ENCODE peak calls at places on chromosomes 4 and X, in ten cellular contexts. One of them, this sample, is unnamed.

GRCh38 chr4:52298444-52298843 is 247.3 kb downstream of the SPATA18 start:
- DNase-seq in activated T-cell treated with anti-CD3 and anti-CD28 coated beads, Interleukin-2, amount 50 U/mL, for 72 hours: no peak
- DNase-seq in activated CD4-positive, alpha-beta T cell treated with anti-CD3 and anti-CD28 coated beads for 1 hour: no peak
- DNase-seq in kidney glomerular epithelial cell: no peak
- DNase-seq in cerebellar cortex: no peak
- DNase-seq in NT2/D1: no peak
- DNase-seq in astrocyte of the hippocampus: no peak
- DNase-seq in SJSA1: no peak
- DNase-seq in nucleus accumbens: no peak
- DNase-seq in GM04503: no peak
- DNase-seq in this sample: no peak

GRCh38 chr4:110260299-110260698 is 61.9 kb upstream of the ELOVL6 start:
- DNase-seq in activated T-cell treated with anti-CD3 and anti-CD28 coated beads, Interleukin-2, amount 50 U/mL, for 72 hours: no peak
- DNase-seq in activated CD4-positive, alpha-beta T cell treated with anti-CD3 and anti-CD28 coated beads for 1 hour: no peak
- DNase-seq in kidney glomerular epithelial cell: no peak
- DNase-seq in cerebellar cortex: no peak
- DNase-seq in NT2/D1: no peak
- DNase-seq in astrocyte of the hippocampus: no peak
- DNase-seq in SJSA1: no peak
- DNase-seq in nucleus accumbens: no peak
- DNase-seq in GM04503: no peak
- DNase-seq in this sample: no peak

GRCh38 chrX:4944767-4945166 is 1231.3 kb upstream of the PRKX start:
- DNase-seq in activated T-cell treated with anti-CD3 and anti-CD28 coated beads, Interleukin-2, amount 50 U/mL, for 72 hours: no peak
- DNase-seq in activated CD4-positive, alpha-beta T cell treated with anti-CD3 and anti-CD28 coated beads for 1 hour: no peak
- DNase-seq in kidney glomerular epithelial cell: no peak
- DNase-seq in cerebellar cortex: no peak
- DNase-seq in NT2/D1: no peak
- DNase-seq in astrocyte of the hippocampus: no peak
- DNase-seq in SJSA1: no peak
- DNase-seq in nucleus accumbens: no peak
- DNase-seq in GM04503: no peak
- DNase-seq in this sample: no peak

GRCh38 chr4:170091069-170091696 is 1.4 kb upstream of the AADAT start:
- DNase-seq in activated T-cell treated with anti-CD3 and anti-CD28 coated beads, Interleukin-2, amount 50 U/mL, for 72 hours: no peak
- DNase-seq in activated CD4-positive, alpha-beta T cell treated with anti-CD3 and anti-CD28 coated beads for 1 hour: no peak
- DNase-seq in kidney glomerular epithelial cell: no peak
- DNase-seq in cerebellar cortex: no peak
- DNase-seq in NT2/D1: no peak
- DNase-seq in astrocyte of the hippocampus: no peak
- DNase-seq in SJSA1: no peak
- DNase-seq in nucleus accumbens: no peak
- DNase-seq in GM04503: no peak
- DNase-seq in this sample: no peak

GRCh38 chr4:124945422-124945821 is 232.9 kb upstream of the ANKRD50 start:
- DNase-seq in activated T-cell treated with anti-CD3 and anti-CD28 coated beads, Interleukin-2, amount 50 U/mL, for 72 hours: no peak
- DNase-seq in activated CD4-positive, alpha-beta T cell treated with anti-CD3 and anti-CD28 coated beads for 1 hour: no peak
- DNase-seq in kidney glomerular epithelial cell: peak
- DNase-seq in cerebellar cortex: no peak
- DNase-seq in NT2/D1: no peak
- DNase-seq in astrocyte of the hippocampus: no peak
- DNase-seq in SJSA1: no peak
- DNase-seq in nucleus accumbens: no peak
- DNase-seq in GM04503: no peak
- DNase-seq in this sample: no peak

GRCh38 chr4:109406337-109406931 is 27.2 kb upstream of the SEC24B start:
- DNase-seq in activated T-cell treated with anti-CD3 and anti-CD28 coated beads, Interleukin-2, amount 50 U/mL, for 72 hours: peak
- DNase-seq in activated CD4-positive, alpha-beta T cell treated with anti-CD3 and anti-CD28 coated beads for 1 hour: no peak
- DNase-seq in kidney glomerular epithelial cell: peak
- DNase-seq in cerebellar cortex: peak
- DNase-seq in NT2/D1: peak
- DNase-seq in astrocyte of the hippocampus: peak
- DNase-seq in SJSA1: peak
- DNase-seq in nucleus accumbens: no peak
- DNase-seq in GM04503: no peak
- DNase-seq in this sample: peak

GRCh38 chrX:19810809-19811208 is 76.6 kb downstream of the SH3KBP1 start:
- DNase-seq in activated T-cell treated with anti-CD3 and anti-CD28 coated beads, Interleukin-2, amount 50 U/mL, for 72 hours: no peak
- DNase-seq in activated CD4-positive, alpha-beta T cell treated with anti-CD3 and anti-CD28 coated beads for 1 hour: no peak
- DNase-seq in kidney glomerular epithelial cell: no peak
- DNase-seq in cerebellar cortex: no peak
- DNase-seq in NT2/D1: no peak
- DNase-seq in astrocyte of the hippocampus: peak
- DNase-seq in SJSA1: no peak
- DNase-seq in nucleus accumbens: no peak
- DNase-seq in GM04503: no peak
- DNase-seq in this sample: no peak

GRCh38 chr4:86235549-86235948 is 124.3 kb downstream of the MAPK10 start:
- DNase-seq in activated T-cell treated with anti-CD3 and anti-CD28 coated beads, Interleukin-2, amount 50 U/mL, for 72 hours: no peak
- DNase-seq in activated CD4-positive, alpha-beta T cell treated with anti-CD3 and anti-CD28 coated beads for 1 hour: no peak
- DNase-seq in kidney glomerular epithelial cell: no peak
- DNase-seq in cerebellar cortex: no peak
- DNase-seq in NT2/D1: no peak
- DNase-seq in astrocyte of the hippocampus: no peak
- DNase-seq in SJSA1: no peak
- DNase-seq in nucleus accumbens: no peak
- DNase-seq in GM04503: no peak
- DNase-seq in this sample: no peak

GRCh38 chr4:62644372-62644771 is 1444.2 kb downstream of the ADGRL3 start:
- DNase-seq in activated T-cell treated with anti-CD3 and anti-CD28 coated beads, Interleukin-2, amount 50 U/mL, for 72 hours: no peak
- DNase-seq in activated CD4-positive, alpha-beta T cell treated with anti-CD3 and anti-CD28 coated beads for 1 hour: no peak
- DNase-seq in kidney glomerular epithelial cell: peak
- DNase-seq in cerebellar cortex: peak
- DNase-seq in NT2/D1: peak
- DNase-seq in astrocyte of the hippocampus: peak
- DNase-seq in SJSA1: no peak
- DNase-seq in nucleus accumbens: peak
- DNase-seq in GM04503: no peak
- DNase-seq in this sample: peak

GRCh38 chrX:427812-428725 is 41.4 kb upstream of the PPP2R3B start:
- DNase-seq in activated T-cell treated with anti-CD3 and anti-CD28 coated beads, Interleukin-2, amount 50 U/mL, for 72 hours: peak
- DNase-seq in activated CD4-positive, alpha-beta T cell treated with anti-CD3 and anti-CD28 coated beads for 1 hour: no peak
- DNase-seq in kidney glomerular epithelial cell: peak
- DNase-seq in cerebellar cortex: peak
- DNase-seq in NT2/D1: no peak
- DNase-seq in astrocyte of the hippocampus: peak
- DNase-seq in SJSA1: no peak
- DNase-seq in nucleus accumbens: no peak
- DNase-seq in GM04503: no peak
- DNase-seq in this sample: no peak

GRCh38 chr4:144318797-144319196 is 178.3 kb upstream of the GYPA start:
- DNase-seq in activated T-cell treated with anti-CD3 and anti-CD28 coated beads, Interleukin-2, amount 50 U/mL, for 72 hours: no peak
- DNase-seq in activated CD4-positive, alpha-beta T cell treated with anti-CD3 and anti-CD28 coated beads for 1 hour: no peak
- DNase-seq in kidney glomerular epithelial cell: no peak
- DNase-seq in cerebellar cortex: no peak
- DNase-seq in NT2/D1: no peak
- DNase-seq in astrocyte of the hippocampus: no peak
- DNase-seq in SJSA1: no peak
- DNase-seq in nucleus accumbens: no peak
- DNase-seq in GM04503: no peak
- DNase-seq in this sample: no peak

GRCh38 chr4:128841402-128841801 is 31.9 kb downstream of the JADE1 start:
- DNase-seq in activated T-cell treated with anti-CD3 and anti-CD28 coated beads, Interleukin-2, amount 50 U/mL, for 72 hours: no peak
- DNase-seq in activated CD4-positive, alpha-beta T cell treated with anti-CD3 and anti-CD28 coated beads for 1 hour: no peak
- DNase-seq in kidney glomerular epithelial cell: no peak
- DNase-seq in cerebellar cortex: no peak
- DNase-seq in NT2/D1: no peak
- DNase-seq in astrocyte of the hippocampus: no peak
- DNase-seq in SJSA1: no peak
- DNase-seq in nucleus accumbens: no peak
- DNase-seq in GM04503: no peak
- DNase-seq in this sample: no peak

GRCh38 chr4:74659576-74660411 is 134.5 kb downstream of the BTC start:
- DNase-seq in activated T-cell treated with anti-CD3 and anti-CD28 coated beads, Interleukin-2, amount 50 U/mL, for 72 hours: no peak
- DNase-seq in activated CD4-positive, alpha-beta T cell treated with anti-CD3 and anti-CD28 coated beads for 1 hour: no peak
- DNase-seq in kidney glomerular epithelial cell: peak
- DNase-seq in cerebellar cortex: no peak
- DNase-seq in NT2/D1: no peak
- DNase-seq in astrocyte of the hippocampus: peak
- DNase-seq in SJSA1: peak
- DNase-seq in nucleus accumbens: no peak
- DNase-seq in GM04503: peak
- DNase-seq in this sample: no peak

GRCh38 chr4:141131738-141132688 is 1.3 kb downstream of the RNF150 start:
- DNase-seq in activated T-cell treated with anti-CD3 and anti-CD28 coated beads, Interleukin-2, amount 50 U/mL, for 72 hours: peak
- DNase-seq in activated CD4-positive, alpha-beta T cell treated with anti-CD3 and anti-CD28 coated beads for 1 hour: no peak
- DNase-seq in kidney glomerular epithelial cell: peak
- DNase-seq in cerebellar cortex: peak
- DNase-seq in NT2/D1: no peak
- DNase-seq in astrocyte of the hippocampus: peak
- DNase-seq in SJSA1: peak
- DNase-seq in nucleus accumbens: peak
- DNase-seq in GM04503: no peak
- DNase-seq in this sample: peak

GRCh38 chr4:122803788-122804208 is 22.8 kb upstream of the FGF2 start:
- DNase-seq in activated T-cell treated with anti-CD3 and anti-CD28 coated beads, Interleukin-2, amount 50 U/mL, for 72 hours: no peak
- DNase-seq in activated CD4-positive, alpha-beta T cell treated with anti-CD3 and anti-CD28 coated beads for 1 hour: no peak
- DNase-seq in kidney glomerular epithelial cell: no peak
- DNase-seq in cerebellar cortex: no peak
- DNase-seq in NT2/D1: no peak
- DNase-seq in astrocyte of the hippocampus: no peak
- DNase-seq in SJSA1: no peak
- DNase-seq in nucleus accumbens: no peak
- DNase-seq in GM04503: no peak
- DNase-seq in this sample: no peak

GRCh38 chr4:123643691-123644090 is 247.1 kb downstream of the SPRY1 start:
- DNase-seq in activated T-cell treated with anti-CD3 and anti-CD28 coated beads, Interleukin-2, amount 50 U/mL, for 72 hours: no peak
- DNase-seq in activated CD4-positive, alpha-beta T cell treated with anti-CD3 and anti-CD28 coated beads for 1 hour: no peak
- DNase-seq in kidney glomerular epithelial cell: no peak
- DNase-seq in cerebellar cortex: no peak
- DNase-seq in NT2/D1: no peak
- DNase-seq in astrocyte of the hippocampus: no peak
- DNase-seq in SJSA1: no peak
- DNase-seq in nucleus accumbens: no peak
- DNase-seq in GM04503: no peak
- DNase-seq in this sample: no peak

GRCh38 chr4:110344165-110344564 is 131.8 kb upstream of the ENPEP start:
- DNase-seq in activated T-cell treated with anti-CD3 and anti-CD28 coated beads, Interleukin-2, amount 50 U/mL, for 72 hours: no peak
- DNase-seq in activated CD4-positive, alpha-beta T cell treated with anti-CD3 and anti-CD28 coated beads for 1 hour: no peak
- DNase-seq in kidney glomerular epithelial cell: peak
- DNase-seq in cerebellar cortex: no peak
- DNase-seq in NT2/D1: no peak
- DNase-seq in astrocyte of the hippocampus: no peak
- DNase-seq in SJSA1: peak
- DNase-seq in nucleus accumbens: no peak
- DNase-seq in GM04503: no peak
- DNase-seq in this sample: no peak

GRCh38 chrX:15384304-15384703 is at the start of gene VEGFD:
- DNase-seq in activated T-cell treated with anti-CD3 and anti-CD28 coated beads, Interleukin-2, amount 50 U/mL, for 72 hours: no peak
- DNase-seq in activated CD4-positive, alpha-beta T cell treated with anti-CD3 and anti-CD28 coated beads for 1 hour: no peak
- DNase-seq in kidney glomerular epithelial cell: no peak
- DNase-seq in cerebellar cortex: peak
- DNase-seq in NT2/D1: no peak
- DNase-seq in astrocyte of the hippocampus: peak
- DNase-seq in SJSA1: no peak
- DNase-seq in nucleus accumbens: no peak
- DNase-seq in GM04503: no peak
- DNase-seq in this sample: no peak

GRCh38 chrX:77668391-77669237 is 117.4 kb downstream of the ATRX start:
- DNase-seq in activated T-cell treated with anti-CD3 and anti-CD28 coated beads, Interleukin-2, amount 50 U/mL, for 72 hours: no peak
- DNase-seq in activated CD4-positive, alpha-beta T cell treated with anti-CD3 and anti-CD28 coated beads for 1 hour: no peak
- DNase-seq in kidney glomerular epithelial cell: peak
- DNase-seq in cerebellar cortex: no peak
- DNase-seq in NT2/D1: no peak
- DNase-seq in astrocyte of the hippocampus: peak
- DNase-seq in SJSA1: peak
- DNase-seq in nucleus accumbens: no peak
- DNase-seq in GM04503: peak
- DNase-seq in this sample: no peak

GRCh38 chr4:165379662-165380061 is 854 bp downstream of the CPE start:
- DNase-seq in activated T-cell treated with anti-CD3 and anti-CD28 coated beads, Interleukin-2, amount 50 U/mL, for 72 hours: no peak
- DNase-seq in activated CD4-positive, alpha-beta T cell treated with anti-CD3 and anti-CD28 coated beads for 1 hour: no peak
- DNase-seq in kidney glomerular epithelial cell: no peak
- DNase-seq in cerebellar cortex: peak
- DNase-seq in NT2/D1: no peak
- DNase-seq in astrocyte of the hippocampus: peak
- DNase-seq in SJSA1: no peak
- DNase-seq in nucleus accumbens: no peak
- DNase-seq in GM04503: no peak
- DNase-seq in this sample: no peak

GRCh38 chr4:118281611-118282442 is 71.0 kb downstream of the PRSS12 start:
- DNase-seq in activated T-cell treated with anti-CD3 and anti-CD28 coated beads, Interleukin-2, amount 50 U/mL, for 72 hours: no peak
- DNase-seq in activated CD4-positive, alpha-beta T cell treated with anti-CD3 and anti-CD28 coated beads for 1 hour: no peak
- DNase-seq in kidney glomerular epithelial cell: peak
- DNase-seq in cerebellar cortex: peak
- DNase-seq in NT2/D1: no peak
- DNase-seq in astrocyte of the hippocampus: peak
- DNase-seq in SJSA1: peak
- DNase-seq in nucleus accumbens: no peak
- DNase-seq in GM04503: no peak
- DNase-seq in this sample: no peak

GRCh38 chr4:121824171-121824527 is 466 bp upstream of the CCNA2 start:
- DNase-seq in activated T-cell treated with anti-CD3 and anti-CD28 coated beads, Interleukin-2, amount 50 U/mL, for 72 hours: no peak
- DNase-seq in activated CD4-positive, alpha-beta T cell treated with anti-CD3 and anti-CD28 coated beads for 1 hour: no peak
- DNase-seq in kidney glomerular epithelial cell: no peak
- DNase-seq in cerebellar cortex: no peak
- DNase-seq in NT2/D1: no peak
- DNase-seq in astrocyte of the hippocampus: no peak
- DNase-seq in SJSA1: no peak
- DNase-seq in nucleus accumbens: no peak
- DNase-seq in GM04503: no peak
- DNase-seq in this sample: no peak

GRCh38 chr4:122776916-122777315 is 44.4 kb downstream of the BBS12 start:
- DNase-seq in activated T-cell treated with anti-CD3 and anti-CD28 coated beads, Interleukin-2, amount 50 U/mL, for 72 hours: no peak
- DNase-seq in activated CD4-positive, alpha-beta T cell treated with anti-CD3 and anti-CD28 coated beads for 1 hour: no peak
- DNase-seq in kidney glomerular epithelial cell: no peak
- DNase-seq in cerebellar cortex: no peak
- DNase-seq in NT2/D1: no peak
- DNase-seq in astrocyte of the hippocampus: no peak
- DNase-seq in SJSA1: no peak
- DNase-seq in nucleus accumbens: no peak
- DNase-seq in GM04503: no peak
- DNase-seq in this sample: no peak

GRCh38 chr4:113435893-113436292 is 325.6 kb downstream of the CAMK2D start:
- DNase-seq in activated T-cell treated with anti-CD3 and anti-CD28 coated beads, Interleukin-2, amount 50 U/mL, for 72 hours: no peak
- DNase-seq in activated CD4-positive, alpha-beta T cell treated with anti-CD3 and anti-CD28 coated beads for 1 hour: no peak
- DNase-seq in kidney glomerular epithelial cell: peak
- DNase-seq in cerebellar cortex: no peak
- DNase-seq in NT2/D1: no peak
- DNase-seq in astrocyte of the hippocampus: peak
- DNase-seq in SJSA1: peak
- DNase-seq in nucleus accumbens: no peak
- DNase-seq in GM04503: peak
- DNase-seq in this sample: no peak

GRCh38 chrX:50988649-50989048 is 78.1 kb downstream of the BMP15 start:
- DNase-seq in activated T-cell treated with anti-CD3 and anti-CD28 coated beads, Interleukin-2, amount 50 U/mL, for 72 hours: peak
- DNase-seq in activated CD4-positive, alpha-beta T cell treated with anti-CD3 and anti-CD28 coated beads for 1 hour: no peak
- DNase-seq in kidney glomerular epithelial cell: peak
- DNase-seq in cerebellar cortex: peak
- DNase-seq in NT2/D1: peak
- DNase-seq in astrocyte of the hippocampus: peak
- DNase-seq in SJSA1: peak
- DNase-seq in nucleus accumbens: peak
- DNase-seq in GM04503: no peak
- DNase-seq in this sample: peak

GRCh38 chr4:88021824-88022223 is 14.4 kb downstream of the PKD2 start:
- DNase-seq in activated T-cell treated with anti-CD3 and anti-CD28 coated beads, Interleukin-2, amount 50 U/mL, for 72 hours: no peak
- DNase-seq in activated CD4-positive, alpha-beta T cell treated with anti-CD3 and anti-CD28 coated beads for 1 hour: no peak
- DNase-seq in kidney glomerular epithelial cell: no peak
- DNase-seq in cerebellar cortex: no peak
- DNase-seq in NT2/D1: no peak
- DNase-seq in astrocyte of the hippocampus: no peak
- DNase-seq in SJSA1: no peak
- DNase-seq in nucleus accumbens: no peak
- DNase-seq in GM04503: no peak
- DNase-seq in this sample: no peak

GRCh38 chrX:37348237-37349130 is 680 bp upstream of the PRRG1 start:
- DNase-seq in activated T-cell treated with anti-CD3 and anti-CD28 coated beads, Interleukin-2, amount 50 U/mL, for 72 hours: no peak
- DNase-seq in activated CD4-positive, alpha-beta T cell treated with anti-CD3 and anti-CD28 coated beads for 1 hour: no peak
- DNase-seq in kidney glomerular epithelial cell: peak
- DNase-seq in cerebellar cortex: no peak
- DNase-seq in NT2/D1: no peak
- DNase-seq in astrocyte of the hippocampus: peak
- DNase-seq in SJSA1: peak
- DNase-seq in nucleus accumbens: no peak
- DNase-seq in GM04503: no peak
- DNase-seq in this sample: peak

GRCh38 chr4:25915359-25915716 is 1.3 kb downstream of the SMIM20 start:
- DNase-seq in activated T-cell treated with anti-CD3 and anti-CD28 coated beads, Interleukin-2, amount 50 U/mL, for 72 hours: no peak
- DNase-seq in activated CD4-positive, alpha-beta T cell treated with anti-CD3 and anti-CD28 coated beads for 1 hour: no peak
- DNase-seq in kidney glomerular epithelial cell: no peak
- DNase-seq in cerebellar cortex: no peak
- DNase-seq in NT2/D1: no peak
- DNase-seq in astrocyte of the hippocampus: no peak
- DNase-seq in SJSA1: no peak
- DNase-seq in nucleus accumbens: no peak
- DNase-seq in GM04503: no peak
- DNase-seq in this sample: no peak